ENCODE peak calls at places on chromosomes 1 and 21, in five cellular contexts. D is neural progenitor cell; Y is tibial nerve; Q is cardiac muscle cell; G is CD8-positive, alpha-beta T cell. M is an unnamed sample.
A peak's percentile ranks its signal among the peaks of the same experiment; 100 is the strongest.

GRCh38 chr1:24903560-24903954 is 26.5 kb downstream of the RUNX3 start:
- DNase-seq in Q (no peak), D (no peak), G (no peak), Y (no peak), M (no peak)

GRCh38 chr1:5986018-5986417 is 6.2 kb downstream of the NPHP4 start:
- DNase-seq in Y (no peak), Q (no peak), D (no peak), G (no peak), M (no peak)

GRCh38 chr1:45266151-45266801 is 59.9 kb upstream of the ZSWIM5 start:
- DNase-seq in Q (peak; percentile 87), G (no peak), Y (peak; percentile 9), D (no peak), M (no peak)

GRCh38 chr1:211882391-211882790 is 51.8 kb upstream of the LPGAT1 start:
- DNase-seq in G (no peak), Q (no peak), D (no peak), Y (no peak), M (no peak)

GRCh38 chr1:19680644-19681043 is 16.0 kb downstream of the HTR6 start:
- DNase-seq in Q (no peak), D (peak; percentile 59), Y (no peak), G (no peak), M (no peak)

GRCh38 chr21:26845066-26845749 is at the start of gene ADAMTS1:
- DNase-seq in Q (peak; percentile 96), G (peak; percentile 18), Y (peak; percentile 93), D (peak; percentile 95), M (no peak)

GRCh38 chr1:211944733-211945500 is 90.4 kb downstream of the INTS7 start:
- DNase-seq in Y (no peak), G (no peak), D (peak; percentile 65), Q (peak; percentile 46), M (no peak)

GRCh38 chr1:145994391-145995120 is 1.8 kb downstream of the TXNIP start:
- DNase-seq in Y (no peak), Q (no peak), G (peak; percentile 46), D (no peak), M (peak; percentile 29)

GRCh38 chr1:20732071-20732587 is 374 bp downstream of the SH2D5 start:
- DNase-seq in Y (no peak), G (peak; percentile 50), D (peak; percentile 95), Q (peak; percentile 56), M (peak; percentile 12)

GRCh38 chr1:35476099-35476674 is 81.0 kb downstream of the KIAA0319L start:
- DNase-seq in G (no peak), Q (no peak), Y (no peak), D (no peak), M (no peak)

GRCh38 chr1:151011154-151011850 is 3.1 kb downstream of the PRUNE1 start:
- DNase-seq in G (no peak), Q (no peak), Y (no peak), D (no peak), M (no peak)

GRCh38 chr1:164765557-164765956 is 206.6 kb downstream of the PBX1 start:
- DNase-seq in G (no peak), D (no peak), Y (no peak), Q (peak; percentile 81), M (no peak)

GRCh38 chr1:168621356-168621755 is 45.0 kb downstream of the XCL1 start:
- DNase-seq in D (peak; percentile 38), G (no peak), Y (no peak), Q (peak; percentile 36), M (no peak)

GRCh38 chr1:119422631-119423030 is 7.7 kb downstream of the HSD3B2 start:
- DNase-seq in D (no peak), Q (no peak), Y (no peak), G (no peak), M (no peak)

GRCh38 chr1:158819461-158820443 is 11.4 kb upstream of the MNDA start:
- DNase-seq in G (peak; percentile 28), Q (peak; percentile 76), D (no peak), Y (no peak), M (no peak)

GRCh38 chr1:29671446-29671845 is 435.1 kb downstream of the PTPRU start:
- DNase-seq in Y (no peak), D (no peak), Q (no peak), G (no peak), M (no peak)

GRCh38 chr1:33377750-33378149 is 53.1 kb downstream of the PHC2 start:
- DNase-seq in D (no peak), G (no peak), Y (no peak), Q (no peak), M (no peak)

GRCh38 chr1:51661081-51661518 is 44.2 kb downstream of the OSBPL9 start:
- DNase-seq in G (no peak), Q (peak; percentile 95), D (no peak), Y (no peak), M (no peak)

GRCh38 chr1:206800411-206800810 is 28.1 kb upstream of the IL10 start:
- DNase-seq in Q (no peak), D (no peak), Y (no peak), G (no peak), M (no peak)

GRCh38 chr1:41890841-41891311 is 27.8 kb downstream of the HIVEP3 start:
- DNase-seq in Y (no peak), Q (peak; percentile 29), D (no peak), G (no peak), M (no peak)

GRCh38 chr1:226722240-226722900 is 16.7 kb downstream of the ITPKB start:
- DNase-seq in Y (no peak), Q (no peak), D (no peak), G (no peak), M (no peak)

GRCh38 chr1:22829001-22829989 is 118.7 kb downstream of the EPHB2 start:
- DNase-seq in Y (no peak), Q (peak; percentile 38), D (peak; percentile 52), G (no peak), M (no peak)

GRCh38 chr1:111140680-111140967 is 601 bp downstream of the CEPT1 start:
- DNase-seq in G (no peak), Y (peak; percentile 24), Q (peak; percentile 56), D (peak; percentile 78), M (no peak)

GRCh38 chr1:150528196-150528595 is 12.6 kb downstream of the FALEC start:
- DNase-seq in Q (no peak), Y (no peak), G (no peak), D (no peak), M (no peak)

GRCh38 chr21:14602418-14602987 is 56.4 kb upstream of the SAMSN1 start:
- DNase-seq in D (no peak), G (no peak), Y (no peak), Q (no peak), M (no peak)

GRCh38 chr1:16905112-16905855 is 9.5 kb downstream of the RNU1-2 start:
- DNase-seq in G (peak; percentile 40), Y (no peak), Q (peak; percentile 95), D (peak; percentile 76), M (no peak)

GRCh38 chr1:178133291-178133989 is 39.5 kb downstream of the RASAL2 start:
- DNase-seq in D (no peak), Q (no peak), Y (no peak), G (no peak), M (no peak)

GRCh38 chr21:34574581-34574980 is 40.3 kb downstream of the RCAN1 start:
- DNase-seq in Q (no peak), G (no peak), Y (no peak), D (no peak), M (no peak)

GRCh38 chr1:117613249-117613968 is 7.6 kb downstream of the TENT5C start:
- DNase-seq in G (no peak), D (no peak), Q (peak; percentile 50), Y (no peak), M (no peak)
- H3K27ac ChIP-seq in G (no peak overlapping the region), D (no peak overlapping the region), Q (no peak overlapping the region), Y (no peak overlapping the region), M (no peak overlapping the region)

GRCh38 chr1:116666090-116666489 is 1.4 kb downstream of the IGSF3 start:
- DNase-seq in Q (no peak), D (peak; percentile 17), G (no peak), Y (no peak), M (no peak)

GRCh38 chr1:116668277-116668676 is 744 bp upstream of the IGSF3 start:
- DNase-seq in D (no peak), Y (no peak), Q (no peak), G (no peak), M (no peak)

GRCh38 chr1:116665001-116665400 is 2.5 kb downstream of the IGSF3 start:
- DNase-seq in Y (no peak), Q (no peak), D (no peak), G (no peak), M (no peak)

GRCh38 chr1:116666747-116667576 is 571 bp downstream of the IGSF3 start:
- DNase-seq in Q (no peak), Y (no peak), D (peak; percentile 24), G (no peak), M (no peak)

DNA sequence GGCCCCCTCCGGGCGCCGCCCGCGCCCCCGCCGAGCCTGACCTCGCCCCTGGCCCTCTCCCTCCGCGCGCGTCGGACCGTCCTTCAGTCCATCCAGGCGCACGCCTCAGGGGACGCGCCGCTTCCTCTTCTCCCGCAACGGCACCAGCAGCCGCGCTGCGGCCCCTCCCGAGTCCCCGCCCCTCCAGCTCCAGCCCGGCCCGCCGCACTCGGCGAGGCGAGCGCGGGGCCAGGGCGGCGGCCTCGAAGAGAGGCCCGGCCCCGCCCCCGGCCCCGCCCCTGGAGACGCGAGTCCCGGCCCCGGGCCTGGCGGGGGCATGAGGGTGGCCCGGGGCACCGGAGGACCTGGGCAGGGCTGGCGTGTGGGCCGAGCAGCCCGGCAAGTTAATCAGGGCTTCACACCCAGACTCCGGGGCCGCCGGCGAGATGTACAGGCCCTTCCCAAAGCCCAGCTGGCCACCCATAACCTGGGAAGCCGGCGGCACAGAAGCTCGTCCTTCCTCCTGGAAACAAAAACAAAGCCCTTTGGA is at the start of gene IGSF3:
- DNase-seq in Q (peak; percentile 62), D (peak; percentile 93), Y (peak; percentile 30), G (peak; percentile 27), M (peak; percentile 14)
- H3K27ac ChIP-seq in Q (peak within 1 kb of the TSS; percentile 52), D (no peak within 1 kb of the TSS), Y (no peak within 1 kb of the TSS), G (no peak within 1 kb of the TSS), M (no peak within 1 kb of the TSS)

GRCh38 chr1:241482761-241483250 is 36.7 kb downstream of the FH start:
- DNase-seq in Q (peak; percentile 21), G (no peak), D (no peak), Y (no peak), M (no peak)
- H3K27ac ChIP-seq in Q (no peak overlapping the region), G (no peak overlapping the region), D (no peak overlapping the region), Y (no peak overlapping the region), M (no peak overlapping the region)

DNA sequence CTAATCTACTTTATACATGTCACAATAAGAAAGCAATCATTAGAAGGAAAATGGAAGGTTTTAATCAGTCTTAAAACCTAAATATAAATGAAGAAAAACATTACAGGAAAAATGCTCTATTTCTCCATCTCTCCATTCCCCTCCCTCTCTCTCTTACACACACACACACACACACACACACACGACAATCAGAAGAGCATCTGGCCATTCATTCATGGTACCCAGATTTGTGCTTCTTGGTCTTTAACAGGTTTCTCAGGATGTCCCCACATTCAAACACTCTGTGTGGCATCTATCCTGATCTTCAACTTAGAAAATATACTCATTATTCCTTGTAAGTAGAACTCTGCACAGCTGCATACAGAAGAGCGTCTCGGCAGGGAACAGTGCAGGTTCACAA is 801 bp downstream of the LRRC40 start:
- DNase-seq in G (no peak), Q (no peak), Y (no peak), D (peak; percentile 22), M (no peak)
- H3K27ac ChIP-seq in G (peak overlapping the region; percentile 97), Q (peak overlapping the region; percentile 98), Y (peak overlapping the region; percentile 94), D (no peak overlapping the region), M (no peak overlapping the region)